ENCODE peak calls at places on chromosomes 4 and X, in nine cellular contexts. Q, H, T, W, I, J, X, C and F are unnamed samples.

GRCh38 chr4:102578819-102579218 is 77.7 kb downstream of the NFKB1 start:
- ATAC-seq in Q (no peak), H (no peak), T (no peak), W (no peak), I (peak; percentile 41), J (peak; percentile 83), X (no peak), C (peak; percentile 66), F (no peak)

GRCh38 chr4:19727141-19727540 is 524.6 kb upstream of the SLIT2 start:
- ATAC-seq in Q (no peak), H (no peak), T (no peak), W (no peak), I (no peak), J (no peak), X (no peak), C (no peak), F (no peak)

GRCh38 chr4:173205656-173206055 is 37.0 kb downstream of the GALNT7 start:
- ATAC-seq in Q (no peak), H (no peak), T (no peak), W (no peak), I (no peak), J (no peak), X (no peak), C (no peak), F (no peak)

GRCh38 chrX:136185409-136186022 is 38.2 kb downstream of the FHL1 start:
- ATAC-seq in Q (no peak), H (peak; percentile 68), T (peak; percentile 79), W (peak; percentile 76), I (no peak), J (peak; percentile 52), X (peak; percentile 80), C (no peak), F (peak; percentile 73)

GRCh38 chr4:180456928-180457327 is 1786.3 kb upstream of the TENM3 start:
- ATAC-seq in Q (no peak), H (no peak), T (no peak), W (no peak), I (no peak), J (no peak), X (no peak), C (no peak), F (no peak)

GRCh38 chr4:174697164-174697563 is 131.9 kb downstream of the GLRA3 start:
- ATAC-seq in Q (no peak), H (peak; percentile 26), T (peak; percentile 24), W (no peak), I (no peak), J (peak; percentile 70), X (peak; percentile 84), C (peak; percentile 31), F (peak; percentile 80)

GRCh38 chr4:154958621-154959358 is 177.7 kb downstream of the RBM46 start:
- ATAC-seq in Q (no peak), H (peak; percentile 76), T (peak; percentile 57), W (no peak), I (no peak), J (peak; percentile 88), X (peak; percentile 90), C (no peak), F (no peak)

GRCh38 chrX:106178826-106179225 is 10.7 kb downstream of the PWWP3B start:
- ATAC-seq in Q (no peak), H (no peak), T (no peak), W (no peak), I (no peak), J (no peak), X (no peak), C (no peak), F (no peak)

GRCh38 chr4:118798658-118799057 is 37.3 kb downstream of the SEC24D start:
- ATAC-seq in Q (no peak), H (no peak), T (no peak), W (no peak), I (no peak), J (no peak), X (no peak), C (peak; percentile 34), F (no peak)

GRCh38 chr4:76588268-76588667 is 153.2 kb downstream of the SHROOM3 start:
- ATAC-seq in Q (no peak), H (no peak), T (no peak), W (no peak), I (no peak), J (no peak), X (no peak), C (no peak), F (no peak)

GRCh38 chrX:7155163-7155562 is 7.2 kb upstream of the PUDP start:
- ATAC-seq in Q (no peak), H (no peak), T (no peak), W (no peak), I (no peak), J (no peak), X (no peak), C (no peak), F (no peak)

GRCh38 chr4:3365871-3366842 is 73.3 kb downstream of the RGS12 start:
- ATAC-seq in Q (peak; percentile 4), H (no peak), T (no peak), W (no peak), I (no peak), J (no peak), X (no peak), C (no peak), F (no peak)

GRCh38 chr4:113223001-113223400 is 173.5 kb downstream of the ANK2 start:
- ATAC-seq in Q (no peak), H (no peak), T (no peak), W (no peak), I (no peak), J (no peak), X (no peak), C (no peak), F (no peak)

GRCh38 chrX:24513416-24513815 is 48.3 kb downstream of the PDK3 start:
- ATAC-seq in Q (no peak), H (no peak), T (no peak), W (no peak), I (peak; percentile 90), J (no peak), X (no peak), C (no peak), F (no peak)

GRCh38 chrX:11665144-11666040 is at the start of gene ARHGAP6:
- ATAC-seq in Q (peak; percentile 32), H (no peak), T (peak; percentile 90), W (peak; percentile 78), I (no peak), J (peak; percentile 87), X (peak; percentile 95), C (no peak), F (peak; percentile 84)

GRCh38 chrX:154369453-154370299 is 4.8 kb downstream of the FLNA start:
- ATAC-seq in Q (no peak), H (peak; percentile 72), T (peak; percentile 73), W (peak; percentile 12), I (peak; percentile 3), J (peak; percentile 50), X (peak; percentile 62), C (peak; percentile 23), F (peak; percentile 60)

GRCh38 chr4:77196866-77197265 is 39.9 kb downstream of the CCNG2 start:
- ATAC-seq in Q (no peak), H (no peak), T (no peak), W (no peak), I (no peak), J (no peak), X (no peak), C (no peak), F (no peak)

GRCh38 chrX:41085883-41086626 is 810 bp downstream of the USP9X start:
- ATAC-seq in Q (peak; percentile 13), H (no peak), T (no peak), W (peak; percentile 57), I (peak; percentile 18), J (peak; percentile 11), X (peak; percentile 20), C (peak; percentile 56), F (no peak)

GRCh38 chrX:70322784-70323183 is 32.9 kb downstream of the KIF4A start:
- ATAC-seq in Q (no peak), H (no peak), T (no peak), W (no peak), I (no peak), J (no peak), X (no peak), C (no peak), F (no peak)

GRCh38 chrX:153608376-153608775 is 9.4 kb upstream of the CCNQ start:
- ATAC-seq in Q (no peak), H (no peak), T (no peak), W (no peak), I (no peak), J (no peak), X (no peak), C (no peak), F (no peak)

GRCh38 chrX:45186643-45187026 is 14.0 kb downstream of the DIPK2B start:
- ATAC-seq in Q (peak; percentile 14), H (no peak), T (peak; percentile 10), W (no peak), I (peak; percentile 16), J (no peak), X (no peak), C (peak; percentile 61), F (no peak)

GRCh38 chrX:10039821-10040793 is 72.9 kb downstream of the CLDN34 start:
- ATAC-seq in Q (no peak), H (no peak), T (no peak), W (peak; percentile 70), I (no peak), J (no peak), X (no peak), C (no peak), F (no peak)

GRCh38 chr4:84931274-84931673 is 35.2 kb downstream of the WDFY3 start:
- ATAC-seq in Q (no peak), H (no peak), T (no peak), W (no peak), I (no peak), J (no peak), X (no peak), C (no peak), F (no peak)

GRCh38 chr4:38647096-38647819 is 16.7 kb upstream of the KLF3 start:
- ATAC-seq in Q (no peak), H (no peak), T (no peak), W (no peak), I (no peak), J (no peak), X (no peak), C (no peak), F (no peak)

GRCh38 chr4:128871948-128872347 is 62.4 kb downstream of the JADE1 start:
- ATAC-seq in Q (no peak), H (no peak), T (no peak), W (peak; percentile 83), I (no peak), J (no peak), X (peak; percentile 23), C (no peak), F (no peak)

GRCh38 chr4:48967626-48968025 is 18.4 kb upstream of the CWH43 start:
- ATAC-seq in Q (no peak), H (no peak), T (no peak), W (no peak), I (no peak), J (no peak), X (no peak), C (no peak), F (no peak)

GRCh38 chr4:79258614-79259176 is 67.2 kb downstream of the NAA11 start:
- ATAC-seq in Q (no peak), H (no peak), T (peak; percentile 45), W (no peak), I (no peak), J (no peak), X (peak; percentile 68), C (no peak), F (no peak)

GRCh38 chr4:169337510-169337909 is 66.8 kb upstream of the SH3RF1 start:
- ATAC-seq in Q (no peak), H (no peak), T (no peak), W (no peak), I (no peak), J (no peak), X (no peak), C (no peak), F (no peak)

GRCh38 chr4:87192155-87192919 is 28.1 kb downstream of the KLHL8 start:
- ATAC-seq in Q (no peak), H (no peak), T (no peak), W (no peak), I (peak; percentile 42), J (no peak), X (no peak), C (peak; percentile 47), F (no peak)

GRCh38 chr4:77599378-77599777 is 6.2 kb upstream of the CXCL13 start:
- ATAC-seq in Q (peak; percentile 68), H (no peak), T (no peak), W (peak; percentile 70), I (no peak), J (no peak), X (no peak), C (peak; percentile 89), F (no peak)

GRCh38 chr4:26719954-26720552 is 136.2 kb downstream of the TBC1D19 start:
- ATAC-seq in Q (no peak), H (no peak), T (no peak), W (no peak), I (no peak), J (no peak), X (no peak), C (peak; percentile 58), F (no peak)